ENCODE peak calls at places on chromosome 17, in four cellular contexts. M is hypothalamus; S is activated CD4-positive, CD25-positive, alpha-beta regulatory T cell treated with anti-CD3 and anti-CD28 coated beads, Interleukin-2, amount 50 U/mL, for 16 hours; F is foreskin fibroblast. R is an unnamed sample.

GRCh38 chr17:29115906-29116651 is 64.1 kb downstream of the MYO18A start:
- DNase-seq in M (no peak), S (no peak), F (peak), R (no peak)

GRCh38 chr17:71632328-71632727 is 488.5 kb upstream of the SOX9 start:
- DNase-seq in M (no peak), S (no peak), F (peak), R (no peak)

GRCh38 chr17:61508912-61509311 is 56.7 kb downstream of the TBX4 start:
- DNase-seq in M (no peak), S (no peak), F (no peak), R (no peak)

GRCh38 chr17:43645765-43646481 is 15.8 kb downstream of the MEOX1 start:
- DNase-seq in M (no peak), S (no peak), F (no peak), R (no peak)

GRCh38 chr17:80421381-80422090 is 6.6 kb downstream of the ENDOV start:
- DNase-seq in M (no peak), S (no peak), F (no peak), R (no peak)

GRCh38 chr17:72890711-72891110 is 201.8 kb downstream of the SLC39A11 start:
- DNase-seq in M (no peak), S (no peak), F (no peak), R (no peak)

GRCh38 chr17:38943607-38944006 is 18.2 kb downstream of the LASP1NB start:
- DNase-seq in M (no peak), S (no peak), F (no peak), R (no peak)

GRCh38 chr17:14760212-14760611 is 459.3 kb downstream of the HS3ST3B1 start:
- DNase-seq in M (no peak), S (no peak), F (no peak), R (no peak)

GRCh38 chr17:75078097-75079022 is 9.4 kb upstream of the SLC16A5 start:
- DNase-seq in M (no peak), S (no peak), F (peak), R (no peak)

GRCh38 chr17:80877095-80877828 is 114.4 kb upstream of the CHMP6 start:
- DNase-seq in M (no peak), S (peak), F (no peak), R (no peak)

GRCh38 chr17:56976941-56977570 is 875 bp upstream of the SCPEP1 start:
- DNase-seq in M (no peak), S (no peak), F (no peak), R (no peak)

GRCh38 chr17:76265624-76266243 is 586 bp downstream of the UBALD2 start:
- DNase-seq in M (peak), S (no peak), F (no peak), R (no peak)

GRCh38 chr17:3683054-3683511 is 12.9 kb downstream of the P2RX5 start:
- DNase-seq in M (no peak), S (no peak), F (no peak), R (no peak)

GRCh38 chr17:80774643-80775281 is 216.9 kb upstream of the CHMP6 start:
- DNase-seq in M (no peak), S (no peak), F (no peak), R (no peak)

GRCh38 chr17:12047977-12048376 is 27.3 kb downstream of the MAP2K4 start:
- DNase-seq in M (no peak), S (no peak), F (no peak), R (no peak)

GRCh38 chr17:15323147-15323546 is 18.2 kb downstream of the TEKT3 start:
- DNase-seq in M (no peak), S (no peak), F (no peak), R (no peak)

GRCh38 chr17:72396121-72396520 is 275.3 kb downstream of the SOX9 start:
- DNase-seq in M (no peak), S (no peak), F (no peak), R (no peak)

GRCh38 chr17:17609121-17609520 is 17.6 kb upstream of the PEMT start:
- DNase-seq in M (no peak), S (no peak), F (no peak), R (no peak)

GRCh38 chr17:9200699-9201359 is 179.5 kb downstream of the NTN1 start:
- DNase-seq in M (no peak), S (no peak), F (no peak), R (no peak)

GRCh38 chr17:57518587-57519118 is 226.4 kb downstream of the CCDC182 start:
- DNase-seq in M (no peak), S (no peak), F (no peak), R (no peak)

GRCh38 chr17:68611353-68612227 is 10.4 kb upstream of the FAM20A start:
- DNase-seq in M (no peak), S (no peak), F (no peak), R (no peak)

GRCh38 chr17:78384479-78385175 is 6.2 kb downstream of the PGS1 start:
- DNase-seq in M (no peak), S (no peak), F (no peak), R (no peak)

GRCh38 chr17:42409467-42410351 is 13.3 kb downstream of the CAVIN1 start:
- DNase-seq in M (no peak), S (no peak), F (peak), R (peak)

GRCh38 chr17:13640559-13640958 is 38.8 kb upstream of the HS3ST3A1 start:
- DNase-seq in M (no peak), S (no peak), F (no peak), R (no peak)

GRCh38 chr17:10062757-10063385 is 135.5 kb downstream of the GAS7 start:
- DNase-seq in M (no peak), S (no peak), F (no peak), R (no peak)

GRCh38 chr17:66240013-66240412 is 10.8 kb upstream of the APOH start:
- DNase-seq in M (no peak), S (no peak), F (peak), R (peak)

GRCh38 chr17:50660887-50661345 is 26.2 kb downstream of the ABCC3 start:
- DNase-seq in M (no peak), S (no peak), F (no peak), R (no peak)